ENCODE peak calls at places on chromosomes 4 and X, in four cellular contexts. N is GM23248, C is HCT116, Q is MM.1S. O is an unnamed sample. For H3K9me2 and H3K9me3, the result is how much of the 10 kb centered on the place peaks cover.

GRCh38 chr4:26746742-26747351 is 113.8 kb upstream of the STIM2 start:
- DNase-seq in C (no peak), N (no peak), Q (peak), O (no peak)

GRCh38 chrX:69538321-69538876 is 34.3 kb downstream of the NALF2 start:
- DNase-seq in Q (peak), N (peak), C (peak), O (peak)

GRCh38 chr4:183658362-183659028 is 490 bp downstream of the RWDD4 start:
- DNase-seq in N (peak), Q (no peak), C (no peak), O (peak)

GRCh38 chrX:106862972-106863688 is 40.0 kb downstream of the RIPPLY1 start:
- DNase-seq in N (no peak), C (peak), Q (peak), O (peak)

GRCh38 chr4:176044589-176044951 is 21.1 kb upstream of the WDR17 start:
- DNase-seq in N (peak), C (no peak), Q (no peak), O (no peak)

GRCh38 chr4:110840221-110840654 is 217.4 kb upstream of the PITX2 start:
- DNase-seq in C (no peak), N (peak), Q (no peak), O (no peak)

GRCh38 chr4:48858130-48858529 is 27.2 kb downstream of the OCIAD1 start:
- DNase-seq in N (no peak), C (no peak), Q (no peak), O (no peak)

GRCh38 chr4:89358935-89359364 is 51.4 kb upstream of the GPRIN3 start:
- DNase-seq in Q (no peak), N (no peak), C (no peak), O (no peak)

GRCh38 chrX:12970691-12971202 is 4.2 kb upstream of the TMSB4X start:
- DNase-seq in N (peak), C (no peak), Q (no peak), O (no peak)

GRCh38 chr4:73841243-73841925 is 4.9 kb downstream of the CXCL6 start:
- DNase-seq in N (peak), C (no peak), Q (no peak), O (no peak)

GRCh38 chr4:102562995-102563394 is 61.8 kb downstream of the NFKB1 start:
- DNase-seq in N (peak), Q (no peak), C (no peak), O (no peak)

GRCh38 chr4:163554870-163555465 is 60.5 kb downstream of the TMA16 start:
- DNase-seq in Q (peak), C (no peak), N (peak), O (peak)

GRCh38 chr4:173958445-173958844 is 325.0 kb downstream of the FBXO8 start:
- DNase-seq in Q (peak), C (no peak), N (peak), O (no peak)

GRCh38 chr4:159608434-159608833 is 505.6 kb downstream of the RAPGEF2 start:
- DNase-seq in Q (no peak), C (no peak), N (no peak), O (no peak)

GRCh38 chrX:133852837-133853236 is 132.6 kb downstream of the GPC3 start:
- DNase-seq in N (peak), C (no peak), Q (no peak), O (no peak)

GRCh38 chrX:109830704-109831206 is 97.7 kb upstream of the ACSL4 start:
- DNase-seq in C (no peak), Q (no peak), N (peak), O (no peak)

GRCh38 chr4:3423952-3424351 is 17.8 kb upstream of the HGFAC start:
- DNase-seq in Q (no peak), C (no peak), N (no peak), O (no peak)

GRCh38 chr4:109721033-109721432 is 8.8 kb downstream of the PLA2G12A start:
- DNase-seq in C (no peak), Q (no peak), N (peak), O (no peak)

GRCh38 chrX:68846536-68846935 is 17.7 kb downstream of the EFNB1 start:
- DNase-seq in N (no peak), Q (no peak), C (no peak), O (no peak)

GRCh38 chr4:139278956-139279722 is 886 bp downstream of the MGARP start:
- DNase-seq in Q (no peak), N (no peak), C (no peak), O (no peak)
- H3K9me2 ChIP-seq in Q (under half), N (under half), C (under half), O (under half)

GRCh38 chr4:40887690-40888089 is 137.9 kb downstream of the NSUN7 start:
- DNase-seq in C (no peak), N (peak), Q (no peak), O (no peak)
- H3K9ac ChIP-seq in C (no peak), N (peak), Q (no peak), O (no peak)

GRCh38 chrX:19576742-19577141 is 61.4 kb upstream of the MAP3K15 start:
- DNase-seq in Q (no peak), N (peak), C (no peak), O (no peak)

GRCh38 chrX:19578956-19579355 is 63.6 kb upstream of the MAP3K15 start:
- DNase-seq in C (no peak), Q (no peak), N (peak), O (no peak)

GRCh38 chrX:19577181-19577810 is 62.0 kb upstream of the MAP3K15 start:
- DNase-seq in Q (no peak), C (no peak), N (peak), O (no peak)

GRCh38 chrX:19581786-19582185 is 66.5 kb upstream of the MAP3K15 start:
- DNase-seq in Q (no peak), C (no peak), N (no peak), O (no peak)

GRCh38 chrX:19579485-19579884 is 64.2 kb upstream of the MAP3K15 start:
- DNase-seq in Q (no peak), N (peak), C (no peak), O (no peak)
- H3K9me3 ChIP-seq in Q (under half), N (under half), C (under half), O (under half)

DNA sequence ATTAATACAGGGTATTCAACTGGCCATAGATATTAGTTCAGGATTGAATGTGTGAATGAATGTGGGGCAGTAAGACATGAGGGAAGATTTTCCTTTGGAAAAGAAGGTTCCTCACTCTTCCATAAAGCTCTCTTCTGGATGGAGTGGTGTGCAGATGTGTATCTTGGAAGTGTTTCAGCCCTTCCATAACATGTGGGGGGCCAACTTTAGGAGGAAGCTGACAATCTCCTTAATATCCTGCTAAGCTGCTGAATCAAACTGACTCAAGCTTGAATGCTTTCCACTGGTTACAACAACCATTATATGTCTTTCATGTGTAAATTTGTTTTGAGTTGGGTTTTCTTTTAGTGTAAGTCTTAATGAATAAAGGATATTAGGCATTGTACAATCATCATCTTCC is 40.3 kb downstream of the FANCB start:
- DNase-seq in Q (no peak), N (peak), C (no peak), O (no peak)
- H3K9me2 ChIP-seq in Q (under half), N (under half), C (under half), O (under half)

DNA sequence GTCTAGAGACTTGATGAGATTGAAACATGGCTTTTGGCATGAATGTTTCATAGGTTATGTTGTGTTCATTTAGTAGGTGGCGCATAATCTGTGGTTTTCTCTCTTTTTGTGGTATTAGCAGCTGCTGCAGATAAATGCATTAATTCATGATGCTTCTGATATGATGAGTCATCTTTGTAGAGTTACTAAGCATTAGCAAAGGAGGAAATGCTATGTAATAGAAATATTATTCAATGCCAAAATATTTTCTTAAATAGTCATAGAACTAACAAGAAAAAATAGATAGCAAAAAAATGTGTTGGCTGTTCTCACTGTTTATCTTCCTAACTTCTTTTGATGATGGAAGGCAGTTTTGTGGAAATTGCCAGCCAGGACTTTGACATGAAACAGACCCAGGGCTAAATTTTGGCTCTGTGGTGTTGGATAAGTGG is 3.6 kb downstream of the ZXDB start:
- DNase-seq in C (no peak), Q (no peak), N (peak), O (no peak)
- H3K9ac ChIP-seq in C (no peak), Q (no peak), N (peak), O (no peak)

GRCh38 chrX:149302705-149303104 is 202.4 kb downstream of the IDS start:
- DNase-seq in C (no peak), N (no peak), Q (no peak), O (no peak)
- H3K9me3 ChIP-seq in C (under half), N (under half), Q (under half), O (under half)

DNA sequence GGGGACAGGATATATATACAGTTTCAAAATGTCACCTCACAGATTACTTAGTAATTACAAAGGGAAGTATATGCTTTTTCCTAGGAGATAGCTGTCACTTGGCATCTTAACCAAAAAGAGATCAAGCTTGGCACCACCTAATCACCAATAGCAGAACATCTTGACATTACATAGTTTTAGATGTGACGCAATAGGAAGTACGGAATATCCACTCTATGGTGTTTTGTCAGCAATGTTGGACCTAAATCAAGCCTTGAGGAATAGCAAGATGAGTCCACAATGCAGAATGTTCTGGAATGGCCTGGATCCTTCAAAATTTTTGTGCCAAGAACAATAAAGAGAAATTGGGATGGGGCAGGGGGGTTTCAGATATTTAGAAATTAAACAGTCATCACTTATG is 1488.2 kb downstream of the FSTL5 start:
- DNase-seq in N (no peak), C (no peak), Q (no peak), O (no peak)
- H3K9me2 ChIP-seq in N (under half), C (under half), Q (under half), O (under half)

DNA sequence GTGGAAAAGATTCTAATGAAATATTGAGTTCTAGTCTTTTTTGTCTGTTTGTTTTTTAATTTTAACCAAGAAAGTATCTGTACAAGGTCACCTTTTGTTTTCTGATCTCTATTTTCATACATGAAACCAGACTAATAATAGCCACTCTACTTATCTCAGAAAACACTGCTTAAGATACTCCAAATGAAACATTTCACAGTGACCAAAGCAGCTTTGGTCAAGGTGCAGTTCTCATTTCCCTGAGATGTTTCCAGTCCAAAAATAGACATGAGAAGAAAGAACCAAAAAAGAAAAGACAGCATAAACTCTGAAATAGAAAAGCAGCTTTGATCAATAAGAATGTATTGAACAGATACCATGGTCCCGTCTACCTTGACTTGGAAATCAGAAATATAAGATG is 782.8 kb downstream of the RAB28 start:
- DNase-seq in C (no peak), Q (peak), N (no peak), O (no peak)
- H3K9ac ChIP-seq in C (no peak), Q (peak), N (no peak), O (no peak)

O was measured in Karpas-422.